ENCODE peak calls at places on chromosome 13, in four cellular contexts. R is foreskin fibroblast, I is HCEC 1CT, T is midbrain. G is an unnamed sample.

GRCh38 chr13:113506871-113507388 is 16.4 kb upstream of the DCUN1D2 start:
- DNase-seq in R (no peak), I (no peak), T (no peak), G (no peak)

GRCh38 chr13:111402441-111402840 is 82.0 kb downstream of the TEX29 start:
- DNase-seq in R (no peak), I (no peak), T (no peak), G (no peak)

GRCh38 chr13:113741101-113741731 is 17.8 kb upstream of the TMEM255B start:
- DNase-seq in R (no peak), I (no peak), T (no peak), G (no peak)

GRCh38 chr13:102913924-102914628 is 68.2 kb downstream of the ERCC5 start:
- DNase-seq in R (peak), I (no peak), T (no peak), G (no peak)

GRCh38 chr13:108383676-108384075 is 114.2 kb downstream of the TNFSF13B start:
- DNase-seq in R (no peak), I (no peak), T (no peak), G (no peak)

GRCh38 chr13:59088716-59089115 is 1075.0 kb downstream of the DIAPH3 start:
- DNase-seq in R (peak), I (peak), T (no peak), G (no peak)

GRCh38 chr13:101757446-101758039 is 305.1 kb downstream of the ITGBL1 start:
- DNase-seq in R (peak), I (peak), T (peak), G (no peak)

GRCh38 chr13:80132741-80133601 is 208.0 kb downstream of the SPRY2 start:
- DNase-seq in R (peak), I (peak), T (peak), G (no peak)

GRCh38 chr13:36344886-36345437 is 1.2 kb downstream of the SPART start:
- DNase-seq in R (no peak), I (no peak), T (peak), G (no peak)

G was measured in amniotic stem cell.